ENCODE peak calls at places on chromosomes 11 and 22, in ten cellular contexts. One of them, this sample, is unnamed.

GRCh38 chr22:43262990-43263644 is 76.2 kb upstream of the TTLL12 start:
- DNase-seq in left ventricle myocardium superior: peak
- DNase-seq in amniotic stem cell: no peak
- DNase-seq in OCI-LY7: no peak
- DNase-seq in NCI-H1105 treated with DMSO at 0.1 percent for 48 hours: no peak
- DNase-seq in T follicular helper cell: no peak
- DNase-seq in left ventricle myocardium inferior: peak
- DNase-seq in Calu3: peak
- DNase-seq in fibroblast of lung: no peak
- DNase-seq in cardiac fibroblast: peak
- DNase-seq in this sample: no peak

GRCh38 chr22:19062139-19062789 is 59.9 kb downstream of the DGCR2 start:
- DNase-seq in Calu3: no peak
- DNase-seq in left ventricle myocardium inferior: no peak
- DNase-seq in amniotic stem cell: no peak
- DNase-seq in NCI-H1105 treated with DMSO at 0.1 percent for 48 hours: no peak
- DNase-seq in left ventricle myocardium superior: peak
- DNase-seq in fibroblast of lung: no peak
- DNase-seq in T follicular helper cell: no peak
- DNase-seq in OCI-LY7: no peak
- DNase-seq in cardiac fibroblast: no peak
- DNase-seq in this sample: no peak

GRCh38 chr22:21082248-21082647 is 36.5 kb downstream of the LRRC74B start:
- DNase-seq in NCI-H1105 treated with DMSO at 0.1 percent for 48 hours: no peak
- DNase-seq in Calu3: no peak
- DNase-seq in cardiac fibroblast: no peak
- DNase-seq in OCI-LY7: no peak
- DNase-seq in amniotic stem cell: no peak
- DNase-seq in T follicular helper cell: no peak
- DNase-seq in fibroblast of lung: peak
- DNase-seq in left ventricle myocardium inferior: no peak
- DNase-seq in left ventricle myocardium superior: no peak
- DNase-seq in this sample: no peak

GRCh38 chr11:15307600-15307999 is 192.9 kb downstream of the INSC start:
- DNase-seq in NCI-H1105 treated with DMSO at 0.1 percent for 48 hours: no peak
- DNase-seq in T follicular helper cell: no peak
- DNase-seq in left ventricle myocardium inferior: no peak
- DNase-seq in left ventricle myocardium superior: no peak
- DNase-seq in Calu3: no peak
- DNase-seq in cardiac fibroblast: no peak
- DNase-seq in OCI-LY7: no peak
- DNase-seq in amniotic stem cell: no peak
- DNase-seq in fibroblast of lung: no peak
- DNase-seq in this sample: no peak

GRCh38 chr22:38083931-38084631 is at the start of gene SLC16A8:
- DNase-seq in T follicular helper cell: no peak
- DNase-seq in cardiac fibroblast: no peak
- DNase-seq in amniotic stem cell: no peak
- DNase-seq in OCI-LY7: no peak
- DNase-seq in left ventricle myocardium superior: no peak
- DNase-seq in fibroblast of lung: no peak
- DNase-seq in NCI-H1105 treated with DMSO at 0.1 percent for 48 hours: no peak
- DNase-seq in left ventricle myocardium inferior: no peak
- DNase-seq in Calu3: no peak
- DNase-seq in this sample: no peak

GRCh38 chr11:100791873-100792272 is 104.8 kb downstream of the ARHGAP42 start:
- DNase-seq in left ventricle myocardium superior: no peak
- DNase-seq in OCI-LY7: no peak
- DNase-seq in fibroblast of lung: no peak
- DNase-seq in Calu3: no peak
- DNase-seq in cardiac fibroblast: peak
- DNase-seq in left ventricle myocardium inferior: no peak
- DNase-seq in T follicular helper cell: no peak
- DNase-seq in NCI-H1105 treated with DMSO at 0.1 percent for 48 hours: no peak
- DNase-seq in amniotic stem cell: peak
- DNase-seq in this sample: no peak

GRCh38 chr22:24225951-24226350 is 18.9 kb downstream of the GGT5 start:
- DNase-seq in cardiac fibroblast: no peak
- DNase-seq in fibroblast of lung: no peak
- DNase-seq in T follicular helper cell: no peak
- DNase-seq in Calu3: no peak
- DNase-seq in NCI-H1105 treated with DMSO at 0.1 percent for 48 hours: no peak
- DNase-seq in OCI-LY7: no peak
- DNase-seq in left ventricle myocardium superior: no peak
- DNase-seq in left ventricle myocardium inferior: no peak
- DNase-seq in amniotic stem cell: no peak
- DNase-seq in this sample: no peak

GRCh38 chr11:130636672-130637463 is 188.4 kb downstream of the ADAMTS15 start:
- DNase-seq in amniotic stem cell: peak
- DNase-seq in fibroblast of lung: peak
- DNase-seq in T follicular helper cell: no peak
- DNase-seq in cardiac fibroblast: peak
- DNase-seq in Calu3: peak
- DNase-seq in NCI-H1105 treated with DMSO at 0.1 percent for 48 hours: no peak
- DNase-seq in left ventricle myocardium inferior: no peak
- DNase-seq in OCI-LY7: no peak
- DNase-seq in left ventricle myocardium superior: no peak
- DNase-seq in this sample: peak

GRCh38 chr11:93903989-93904388 is 53.6 kb upstream of the VSTM5 start:
- DNase-seq in Calu3: no peak
- DNase-seq in NCI-H1105 treated with DMSO at 0.1 percent for 48 hours: peak
- DNase-seq in left ventricle myocardium superior: no peak
- DNase-seq in left ventricle myocardium inferior: no peak
- DNase-seq in amniotic stem cell: no peak
- DNase-seq in fibroblast of lung: no peak
- DNase-seq in T follicular helper cell: no peak
- DNase-seq in cardiac fibroblast: no peak
- DNase-seq in OCI-LY7: no peak
- DNase-seq in this sample: no peak

GRCh38 chr22:43159484-43160178 is 8.3 kb downstream of the TSPO start:
- DNase-seq in left ventricle myocardium superior: no peak
- DNase-seq in fibroblast of lung: no peak
- DNase-seq in NCI-H1105 treated with DMSO at 0.1 percent for 48 hours: no peak
- DNase-seq in T follicular helper cell: no peak
- DNase-seq in cardiac fibroblast: peak
- DNase-seq in amniotic stem cell: no peak
- DNase-seq in Calu3: peak
- DNase-seq in left ventricle myocardium inferior: no peak
- DNase-seq in OCI-LY7: no peak
- DNase-seq in this sample: no peak